ENCODE peak calls at places on chromosomes 5 and 9, in four cellular contexts. X, L, G and I are unnamed samples.

GRCh38 chr5:5183192-5183699 is 43.1 kb downstream of the ADAMTS16 start:
- DNase-seq in L (no peak), X (peak; percentile 64), G (peak; percentile 66), I (no peak)

GRCh38 chr5:95670568-95670967 is 12.2 kb downstream of the SPATA9 start:
- DNase-seq in G (no peak), L (no peak), X (no peak), I (no peak)

GRCh38 chr5:139023276-139023675 is 148.1 kb upstream of the LRRTM2 start:
- DNase-seq in X (no peak), L (no peak), G (no peak), I (no peak)

GRCh38 chr9:124040935-124041816 is 29.6 kb downstream of the LHX2 start:
- DNase-seq in L (no peak), G (no peak), X (peak; percentile 73), I (peak; percentile 25)

GRCh38 chr9:114958021-114958846 is 27.8 kb upstream of the TNFSF8 start:
- DNase-seq in X (no peak), L (no peak), G (no peak), I (no peak)

GRCh38 chr5:6349387-6349786 is 29.0 kb downstream of the MED10 start:
- DNase-seq in G (no peak), X (no peak), L (no peak), I (no peak)

GRCh38 chr5:134122530-134122929 is 8.0 kb downstream of the TCF7 start:
- DNase-seq in L (no peak), G (no peak), X (no peak), I (no peak)

GRCh38 chr5:170571885-170572284 is 68.1 kb downstream of the KCNIP1 start:
- DNase-seq in X (no peak), G (no peak), L (no peak), I (no peak)

GRCh38 chr5:139639619-139640431 is 8.3 kb upstream of the CXXC5 start:
- DNase-seq in L (no peak), G (no peak), X (no peak), I (peak; percentile 87)

GRCh38 chr9:110828148-110828730 is 159.6 kb downstream of the MUSK start:
- DNase-seq in G (no peak), L (no peak), X (peak; percentile 17), I (peak; percentile 89)

GRCh38 chr9:70046274-70047070 is 2.8 kb downstream of the MAMDC2 start:
- DNase-seq in X (no peak), G (no peak), L (no peak), I (peak; percentile 22)

GRCh38 chr5:134252671-134253070 is 26.8 kb upstream of the PPP2CA start:
- DNase-seq in X (no peak), G (no peak), L (peak; percentile 59), I (peak; percentile 74)

GRCh38 chr5:74762599-74762998 is 4.3 kb downstream of the GFM2 start:
- DNase-seq in L (no peak), G (no peak), X (no peak), I (peak; percentile 53)

GRCh38 chr9:129109952-129110739 is 447 bp downstream of the CRAT start:
- DNase-seq in L (no peak), G (no peak), X (no peak), I (no peak)

GRCh38 chr9:137516144-137516917 is 33.9 kb downstream of the PNPLA7 start:
- DNase-seq in L (no peak), X (no peak), G (no peak), I (no peak)

GRCh38 chr9:137028281-137029057 is 432 bp upstream of the ABCA2 start:
- DNase-seq in L (no peak), G (no peak), X (peak; percentile 95), I (peak; percentile 59)

GRCh38 chr9:34555002-34555348 is 32.2 kb upstream of the ENHO start:
- DNase-seq in L (no peak), X (peak; percentile 44), G (no peak), I (no peak)

GRCh38 chr5:135456238-135457099 is 4.3 kb upstream of the TIFAB start:
- DNase-seq in X (no peak), G (no peak), L (peak; percentile 80), I (peak; percentile 89)

GRCh38 chr5:90097082-90097477 is 312.5 kb downstream of the CETN3 start:
- DNase-seq in X (no peak), G (no peak), L (no peak), I (no peak)

GRCh38 chr5:8676731-8677130 is 807.8 kb downstream of the MTRR start:
- DNase-seq in G (no peak), L (no peak), X (no peak), I (no peak)

GRCh38 chr9:306907-307306 is 92.2 kb downstream of the DOCK8 start:
- DNase-seq in L (no peak), G (no peak), X (peak; percentile 13), I (no peak)

GRCh38 chr9:123070210-123070609 is 36.7 kb downstream of the GPR21 start:
- DNase-seq in G (no peak), X (no peak), L (no peak), I (no peak)

GRCh38 chr9:127832248-127832647 is 22.2 kb downstream of the ENG start:
- DNase-seq in G (no peak), L (no peak), X (no peak), I (no peak)

GRCh38 chr9:127825319-127826051 is 22.8 kb downstream of the FPGS start:
- DNase-seq in L (no peak), X (peak; percentile 92), G (no peak), I (no peak)

GRCh38 chr9:127826253-127826913 is 23.7 kb downstream of the FPGS start:
- DNase-seq in X (no peak), G (no peak), L (no peak), I (no peak)

GRCh38 chr9:127829205-127829935 is 25.1 kb downstream of the ENG start:
- DNase-seq in G (no peak), X (no peak), L (no peak), I (no peak)

DNA sequence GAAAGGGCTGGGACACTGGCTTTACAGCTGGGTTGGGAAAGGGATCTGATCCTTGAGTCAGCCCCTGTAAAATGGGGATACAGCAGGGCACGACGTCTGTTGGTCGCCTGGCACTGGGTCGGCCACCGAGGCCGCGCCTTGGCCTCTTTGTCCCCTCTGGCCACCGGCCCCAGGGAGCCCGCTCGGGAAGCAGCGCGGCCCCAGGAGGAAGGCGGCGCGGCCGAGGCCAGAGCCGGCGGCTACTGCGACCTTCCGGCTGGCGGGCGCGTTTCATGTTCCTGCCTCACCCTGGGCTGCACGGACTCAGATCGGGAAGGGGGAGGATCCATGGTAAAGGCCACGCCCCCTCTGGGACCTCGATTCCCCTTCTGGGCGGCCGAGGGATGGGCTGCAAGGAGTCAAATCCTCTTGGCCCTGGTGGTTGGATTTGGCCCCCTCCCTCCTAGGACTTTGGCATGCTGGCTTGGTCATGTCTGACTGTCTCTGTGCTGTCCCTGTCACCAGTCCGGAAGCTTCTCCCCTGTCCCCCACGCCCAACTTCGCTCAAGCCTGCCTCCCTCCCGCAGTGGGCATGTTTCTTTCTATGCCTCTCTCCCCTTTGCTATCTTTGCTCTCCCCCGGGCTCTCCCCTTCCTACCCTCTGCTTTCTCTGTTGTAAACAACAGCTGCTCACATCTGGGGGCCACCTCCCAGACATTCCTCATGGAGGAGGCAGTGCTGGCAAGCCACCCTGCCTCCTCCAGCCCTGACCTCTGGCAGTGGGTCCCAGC is 25.8 kb downstream of the FPGS start:
- DNase-seq in X (peak; percentile 96), G (peak; percentile 88), L (peak; percentile 11), I (no peak)
- H3K36me3 ChIP-seq in X (no peaks in the 10 kb centered on the region), G (no peaks in the 10 kb centered on the region), L (peaks cover 19% of the 10 kb centered on the region), I (peaks cover 35% of the 10 kb centered on the region)

DNA sequence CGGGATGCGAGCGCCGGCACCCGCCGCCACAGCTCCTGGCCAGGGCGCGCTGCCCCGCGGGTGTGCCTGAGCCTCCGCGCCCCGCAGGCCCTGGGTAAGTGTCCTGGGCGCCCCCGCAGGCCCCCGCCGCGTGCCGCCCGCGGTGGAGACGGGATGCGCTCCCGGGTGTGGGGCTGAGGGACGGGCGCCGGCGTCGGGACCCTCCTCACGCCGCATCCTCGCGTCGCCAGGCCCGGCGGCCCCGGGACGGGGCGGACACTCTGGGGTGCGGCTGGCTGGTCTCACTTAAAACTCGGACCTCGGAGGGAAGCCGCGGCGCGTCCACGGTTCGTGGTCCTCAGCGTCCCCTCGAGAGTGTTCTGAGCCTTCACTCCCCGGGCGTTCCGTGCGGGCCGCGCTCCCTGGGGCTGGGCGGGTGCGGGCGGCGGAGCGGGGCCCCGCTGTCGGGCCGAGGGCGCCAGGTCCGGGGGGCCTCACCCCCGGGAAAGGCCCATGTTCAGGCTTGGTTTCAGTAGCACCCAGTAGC is 275 bp downstream of the AHRR start:
- DNase-seq in X (no peak), L (no peak), G (no peak), I (no peak)
- H3K27me3 ChIP-seq in X (peaks cover 68% of the 10 kb centered on the region), L (no peaks in the 10 kb centered on the region), G (peaks cover 29% of the 10 kb centered on the region), I (no peaks in the 10 kb centered on the region)

GRCh38 chr5:137880313-137880712 is 8.9 kb upstream of the PKD2L2 start:
- DNase-seq in L (no peak), G (no peak), X (no peak), I (no peak)
- H3K36me3 ChIP-seq in L (no peaks in the 10 kb centered on the region), G (no peaks in the 10 kb centered on the region), X (no peaks in the 10 kb centered on the region), I (no peaks in the 10 kb centered on the region)

DNA sequence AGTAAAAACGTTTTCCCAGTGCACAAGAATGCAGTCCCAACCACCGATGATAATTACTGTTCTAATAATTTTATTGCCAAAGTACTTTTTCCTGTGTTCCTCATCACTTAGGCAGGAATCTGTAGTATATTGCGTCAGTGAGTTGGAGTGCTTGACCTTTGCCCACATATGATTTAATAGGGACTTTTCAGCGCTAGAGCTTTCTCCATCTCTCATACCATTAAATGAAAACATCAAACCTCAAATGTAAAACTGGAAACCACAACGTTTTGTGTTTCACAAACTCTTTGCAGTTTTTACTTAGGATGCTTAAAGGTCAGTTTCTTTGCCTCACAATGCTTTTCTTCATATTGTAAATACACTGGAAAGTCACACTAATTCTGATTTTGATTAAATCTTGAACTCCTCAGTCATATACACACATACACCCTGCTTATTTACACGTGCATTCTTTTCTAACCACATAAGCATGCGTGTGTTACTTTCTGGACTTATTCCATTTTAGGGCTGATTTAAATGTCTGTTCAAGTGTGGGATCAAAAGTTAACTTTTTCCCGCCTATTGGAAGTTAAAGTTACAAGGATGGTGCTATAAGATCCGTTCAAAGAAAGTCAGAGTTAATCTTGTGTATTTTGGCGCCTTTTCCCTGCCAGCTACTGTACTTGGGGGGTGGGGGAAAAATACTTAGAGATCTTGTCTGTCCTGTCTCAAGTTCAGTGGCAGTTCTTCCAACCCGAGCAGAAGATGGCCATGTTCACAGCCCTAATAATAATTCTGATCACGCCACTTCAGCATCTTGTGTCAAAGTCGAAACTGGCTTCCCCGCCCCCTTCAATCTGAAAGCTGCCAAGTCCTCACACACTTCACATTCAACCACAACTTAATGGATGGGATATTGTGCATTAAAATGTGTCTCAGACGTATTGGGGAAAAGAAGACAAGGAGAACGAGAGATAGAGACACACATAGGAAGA is 6.6 kb upstream of the NFIB start:
- DNase-seq in G (no peak), X (no peak), L (peak; percentile 31), I (peak; percentile 93)
- H3K27me3 ChIP-seq in G (no peaks in the 10 kb centered on the region), X (peaks cover 95% of the 10 kb centered on the region), L (peaks cover 11% of the 10 kb centered on the region), I (no peaks in the 10 kb centered on the region)